ENCODE peak calls at places on chromosome 9, in ten cellular contexts. M is PC-9, O is OCI-LY7, Q is GM23248, S is neural progenitor cell, E is GM23338, A is SK-N-SH, P is IMR-90, N is HCT116, W is fibroblast of lung. U is an unnamed sample.

GRCh38 chr9:33300546-33300945 is 10.2 kb downstream of the NFX1 start:
- DNase-seq in E (no peak), S (no peak), Q (peak; percentile 3), W (no peak), P (no peak), M (no peak), A (no peak), N (no peak), O (no peak), U (no peak)

GRCh38 chr9:87107072-87107471 is 159.8 kb upstream of the GAS1 start:
- DNase-seq in W (no peak), P (peak; percentile 29), O (peak; percentile 1), S (peak; percentile 53), Q (no peak), M (peak; percentile 39), E (peak; percentile 66), N (no peak), A (no peak), U (no peak)

GRCh38 chr9:115018547-115019435 is 88.4 kb upstream of the TNFSF8 start:
- DNase-seq in S (no peak), P (peak; percentile 97), Q (peak; percentile 85), E (no peak), O (no peak), M (no peak), N (no peak), W (peak; percentile 82), A (no peak), U (peak; percentile 72)

GRCh38 chr9:100432736-100433135 is 5.8 kb downstream of the MSANTD3 start:
- DNase-seq in E (no peak), O (no peak), S (no peak), A (no peak), W (no peak), Q (no peak), N (no peak), P (no peak), M (no peak), U (no peak)

GRCh38 chr9:98254236-98255063 is 999 bp downstream of the TBC1D2 start:
- DNase-seq in A (no peak), M (no peak), O (no peak), E (no peak), N (no peak), P (no peak), Q (peak; percentile 24), W (no peak), S (no peak), U (peak; percentile 82)

GRCh38 chr9:128809036-128809599 is 9.2 kb upstream of the ENDOG start:
- DNase-seq in M (no peak), A (no peak), E (no peak), W (no peak), N (no peak), O (no peak), P (no peak), S (no peak), Q (no peak), U (no peak)

GRCh38 chr9:134049236-134049635 is 18.6 kb downstream of the BRD3 start:
- DNase-seq in S (no peak), P (no peak), W (no peak), M (no peak), A (no peak), O (no peak), Q (no peak), E (no peak), N (no peak), U (peak; percentile 79)

GRCh38 chr9:114284316-114285060 is 38.4 kb upstream of the ORM1 start:
- DNase-seq in W (no peak), S (no peak), M (no peak), A (no peak), P (no peak), E (no peak), N (no peak), Q (no peak), O (no peak), U (peak; percentile 55)

GRCh38 chr9:128920381-128921058 is at the start of gene PHYHD1:
- DNase-seq in W (peak; percentile 87), N (no peak), M (no peak), A (no peak), S (no peak), O (peak; percentile 87), Q (peak; percentile 88), P (peak; percentile 61), E (no peak), U (peak; percentile 96)

GRCh38 chr9:128420651-128421473 is at the start of gene CERCAM:
- DNase-seq in E (peak; percentile 68), S (peak; percentile 81), M (no peak), O (peak; percentile 64), Q (peak; percentile 83), W (no peak), N (no peak), A (peak; percentile 95), P (peak; percentile 25), U (peak; percentile 98)

GRCh38 chr9:26321935-26322334 is 570.7 kb downstream of the CAAP1 start:
- DNase-seq in P (no peak), E (no peak), A (no peak), O (no peak), S (no peak), Q (no peak), W (no peak), N (no peak), M (no peak), U (peak; percentile 14)
- H2AFZ ChIP-seq in P (no peak overlapping the region), E (no peak overlapping the region), A (no peak overlapping the region), O (no peak overlapping the region), S (no peak overlapping the region), Q (no peak overlapping the region), W (no peak overlapping the region), N (no peak overlapping the region), M (no peak overlapping the region), U (no peak overlapping the region)

DNA sequence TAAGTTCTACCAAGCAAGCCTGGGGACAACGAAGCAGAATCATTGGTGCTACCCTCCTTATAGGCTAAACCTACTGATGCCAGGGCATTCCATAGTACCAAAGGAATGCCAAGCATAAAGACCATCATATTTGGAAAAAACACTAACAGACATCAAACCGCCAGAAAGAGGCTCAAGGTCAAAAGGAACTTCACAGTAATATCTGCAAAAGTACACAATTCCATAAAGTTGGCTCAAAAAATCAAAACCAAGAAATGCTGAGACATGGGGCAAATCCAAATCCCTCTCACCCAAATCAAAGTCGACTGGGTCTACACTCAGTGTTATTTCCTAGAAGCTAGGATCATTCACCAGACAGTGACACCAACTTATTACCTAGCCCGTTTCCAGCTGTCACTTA is 3.4 kb downstream of the VCP start:
- DNase-seq in O (no peak), E (no peak), M (no peak), N (no peak), S (no peak), A (no peak), Q (no peak), P (no peak), W (no peak), U (no peak)
- H3K4me3 ChIP-seq in O (no peak overlapping the region), E (peak overlapping the region; percentile 14), M (no peak overlapping the region), N (no peak overlapping the region), S (no peak overlapping the region), A (no peak overlapping the region), Q (peak overlapping the region; percentile 86), P (no peak overlapping the region), W (peak overlapping the region; percentile 3), U (no peak overlapping the region)

GRCh38 chr9:131714821-131715220 is 25.1 kb downstream of the RAPGEF1 start:
- DNase-seq in Q (no peak), N (no peak), S (no peak), P (no peak), A (no peak), E (no peak), W (no peak), M (no peak), O (no peak), U (no peak)

GRCh38 chr9:131714161-131714646 is 25.7 kb downstream of the RAPGEF1 start:
- DNase-seq in A (no peak), P (peak; percentile 91), E (no peak), M (no peak), Q (peak; percentile 97), O (no peak), W (peak; percentile 91), N (no peak), S (no peak), U (peak; percentile 90)

GRCh38 chr9:131717719-131718460 is 22.0 kb downstream of the RAPGEF1 start:
- DNase-seq in S (no peak), M (no peak), W (no peak), A (no peak), E (no peak), Q (no peak), O (no peak), N (no peak), P (no peak), U (no peak)

GRCh38 chr9:131713016-131713415 is 26.9 kb downstream of the RAPGEF1 start:
- DNase-seq in P (no peak), W (no peak), A (no peak), E (no peak), N (no peak), S (no peak), O (no peak), Q (no peak), M (no peak), U (no peak)

GRCh38 chr9:131715906-131716305 is 24.0 kb downstream of the RAPGEF1 start:
- DNase-seq in N (no peak), P (no peak), E (no peak), W (peak; percentile 27), A (no peak), O (no peak), Q (peak; percentile 48), S (no peak), M (no peak), U (no peak)
- H4K20me1 ChIP-seq in N (no peaks in the 10 kb centered on the region), P (peaks cover 55% of the 10 kb centered on the region), E (peaks cover 3% of the 10 kb centered on the region), W (no peaks in the 10 kb centered on the region), A (peaks cover 54% of the 10 kb centered on the region), O (no peaks in the 10 kb centered on the region), Q (no peaks in the 10 kb centered on the region), S (peaks cover 25% of the 10 kb centered on the region), M (no peaks in the 10 kb centered on the region), U (peaks cover 11% of the 10 kb centered on the region)

DNA sequence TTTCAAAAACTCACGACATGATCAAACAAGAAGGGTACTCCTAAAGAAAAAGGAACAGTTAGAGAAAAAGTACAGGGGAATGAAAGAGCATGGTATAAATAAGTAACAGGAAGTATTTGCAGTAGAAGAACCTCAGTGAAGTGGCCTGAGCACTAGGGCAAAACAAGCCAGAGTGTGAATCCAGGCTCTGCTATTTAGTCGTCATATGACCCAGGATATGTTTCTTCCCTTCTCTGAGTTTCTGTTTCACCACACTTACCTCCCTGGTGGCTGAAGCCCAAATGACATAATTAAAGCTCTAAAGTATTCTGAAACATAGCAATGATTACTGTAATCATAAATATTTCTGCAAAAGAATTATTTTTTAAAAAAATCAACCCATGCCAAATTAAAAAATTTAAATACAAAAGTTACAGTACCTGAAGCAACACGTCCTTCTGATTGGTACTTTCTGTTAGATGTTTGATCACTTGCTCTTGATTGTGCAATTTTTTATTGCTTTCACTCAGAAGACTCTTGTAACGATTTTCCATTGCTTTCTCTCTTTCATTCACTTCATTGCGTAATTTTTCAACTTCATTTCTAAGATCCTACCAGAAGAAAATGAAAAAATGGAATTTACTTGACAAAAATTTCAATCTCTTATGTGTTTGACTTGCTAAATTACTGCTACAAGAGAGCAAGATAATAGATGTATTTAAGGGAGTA is 88.9 kb downstream of the CDK5RAP2 start:
- DNase-seq in Q (peak; percentile 39), M (no peak), N (no peak), O (no peak), A (no peak), W (no peak), E (peak; percentile 22), S (no peak), P (no peak), U (no peak)
- H2AFZ ChIP-seq in Q (no peak overlapping the region), M (no peak overlapping the region), N (no peak overlapping the region), O (no peak overlapping the region), A (no peak overlapping the region), W (no peak overlapping the region), E (no peak overlapping the region), S (no peak overlapping the region), P (no peak overlapping the region), U (no peak overlapping the region)

U was measured in osteoblast.